ENCODE peak calls at places on chromosomes 13 and 19, in ten cellular contexts. I is RWPE1, C is heart right ventricle, H is lung, P is sigmoid colon, D is nephron progenitor cell, V is ovary, G is epithelial cell of esophagus, J is progenitor cell of endocrine pancreas, X is heart left ventricle. U is an unnamed sample.

GRCh38 chr13:99386911-99387788 is 80.0 kb upstream of the GPR183 start:
- DNase-seq in C (no peak), H (peak; percentile 62), G (peak; percentile 27), V (no peak), I (peak; percentile 10), X (no peak), J (peak; percentile 24), D (peak; percentile 54), P (no peak), U (no peak)

GRCh38 chr13:113207890-113208423 is 512 bp downstream of the PCID2 start:
- DNase-seq in P (no peak), I (peak; percentile 24), C (no peak), D (no peak), J (peak; percentile 25), G (peak; percentile 48), V (no peak), H (no peak), X (peak; percentile 41), U (no peak)

GRCh38 chr13:114199961-114200672 is 21.1 kb downstream of the CFAP97D2 start:
- DNase-seq in X (no peak), J (no peak), C (no peak), D (no peak), I (no peak), H (no peak), P (no peak), G (no peak), V (no peak), U (no peak)

GRCh38 chr19:33771308-33772101 is 25.2 kb upstream of the KCTD15 start:
- DNase-seq in J (peak; percentile 81), D (peak; percentile 91), X (peak; percentile 62), I (peak; percentile 69), G (peak; percentile 59), V (peak; percentile 79), C (peak; percentile 58), H (peak; percentile 66), P (peak; percentile 81), U (peak; percentile 73)

GRCh38 chr19:39941151-39941550 is 6.7 kb upstream of the FCGBP start:
- DNase-seq in X (no peak), C (no peak), P (no peak), H (no peak), D (no peak), J (no peak), V (no peak), G (no peak), I (no peak), U (no peak)

GRCh38 chr13:34657716-34658115 is 284.4 kb upstream of the NBEA start:
- DNase-seq in I (peak; percentile 32), H (no peak), X (no peak), G (peak; percentile 72), P (no peak), V (no peak), C (no peak), D (no peak), J (no peak), U (no peak)

GRCh38 chr13:61277088-61277487 is 138.6 kb downstream of the PCDH20 start:
- DNase-seq in P (no peak), X (no peak), I (no peak), J (no peak), D (no peak), H (no peak), V (no peak), C (no peak), G (no peak), U (no peak)

GRCh38 chr19:37932985-37933953 is 26.3 kb downstream of the SIPA1L3 start:
- DNase-seq in I (peak; percentile 79), X (no peak), V (no peak), H (no peak), D (no peak), P (no peak), J (no peak), G (peak; percentile 73), C (no peak), U (no peak)

GRCh38 chr19:7607874-7608560 is 12.4 kb downstream of the CAMSAP3 start:
- DNase-seq in X (no peak), D (no peak), H (no peak), J (no peak), G (no peak), V (no peak), I (no peak), P (no peak), C (no peak), U (no peak)

GRCh38 chr13:33318744-33319143 is 33.2 kb upstream of the STARD13 start:
- DNase-seq in G (peak; percentile 27), C (no peak), J (no peak), V (no peak), H (no peak), D (no peak), X (no peak), P (no peak), I (no peak), U (no peak)

GRCh38 chr19:31110331-31110730 is 238.9 kb downstream of the TSHZ3 start:
- DNase-seq in C (no peak), D (peak; percentile 35), I (no peak), J (peak; percentile 13), V (peak; percentile 25), P (no peak), G (peak; percentile 72), X (no peak), H (no peak), U (no peak)
- TF ChIP-seq CTCF in C (no peak), D (peak; percentile 27), I (no peak), J (peak; percentile 51), V (no peak), P (no peak), G (peak; percentile 48), X (no peak), H (no peak), U (no peak)

DNA sequence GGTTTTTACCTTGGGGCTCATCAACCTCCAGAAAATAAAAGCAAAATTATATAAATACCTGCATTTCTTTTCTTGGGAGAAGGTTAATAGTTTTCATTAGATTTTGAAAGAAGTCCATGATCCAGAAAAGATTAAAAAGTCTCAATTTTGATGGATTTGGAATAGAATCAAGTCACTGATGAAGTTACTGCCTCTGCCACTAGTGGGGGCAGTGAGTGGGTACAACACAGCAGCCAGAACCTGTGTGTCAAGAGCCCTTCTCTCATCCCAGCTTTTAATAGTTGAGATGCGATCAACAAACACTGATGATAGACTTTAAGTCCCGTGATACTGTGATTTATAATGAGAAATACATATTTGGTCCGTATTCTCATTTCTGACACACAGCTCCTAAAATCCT is 686.7 kb downstream of the DIAPH3 start:
- DNase-seq in H (no peak), D (no peak), J (no peak), G (no peak), V (no peak), I (no peak), P (no peak), X (no peak), C (no peak), U (no peak)
- TF ChIP-seq CTCF in H (no peak), D (no peak), J (peak; percentile 22), G (peak; percentile 14), V (no peak), I (no peak), P (no peak), X (peak; percentile 24), C (peak; percentile 32), U (no peak)

DNA sequence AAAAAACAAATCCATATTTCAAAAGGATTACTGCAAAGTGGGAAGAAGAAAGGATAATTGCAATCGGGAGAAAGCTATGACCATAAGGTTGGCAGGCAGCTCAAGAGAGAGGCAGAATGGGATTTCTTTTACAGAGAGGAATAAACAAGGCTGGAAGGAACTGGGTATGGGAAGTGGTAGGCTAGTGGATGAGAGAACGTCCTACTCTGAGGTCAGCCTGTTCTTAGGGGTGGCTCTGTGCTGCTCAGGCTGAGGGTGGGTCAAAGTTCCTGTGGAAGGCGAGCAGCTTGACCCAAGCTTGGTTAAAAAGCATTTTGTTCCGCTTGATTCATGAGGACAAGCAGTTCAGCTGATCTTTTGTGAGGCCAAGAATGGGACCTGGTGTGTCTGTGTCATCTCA is 134.3 kb upstream of the TMTC4 start:
- DNase-seq in V (no peak), J (no peak), P (no peak), D (no peak), I (no peak), H (no peak), X (no peak), G (no peak), C (no peak), U (no peak)
- TF ChIP-seq CTCF in V (no peak), J (no peak), P (no peak), D (no peak), I (no peak), H (no peak), X (no peak), G (no peak), C (no peak), U (no peak)

GRCh38 chr13:45194081-45194939 is 6.5 kb downstream of the KCTD4 start:
- DNase-seq in C (peak; percentile 39), P (peak; percentile 81), I (no peak), X (peak; percentile 45), J (no peak), H (no peak), D (no peak), G (peak; percentile 54), V (peak; percentile 52), U (no peak)
- TF ChIP-seq CTCF in C (peak; percentile 38), P (peak; percentile 57), I (no peak), X (no peak), J (no peak), H (no peak), D (peak; percentile 10), G (peak; percentile 54), V (no peak), U (no peak)

GRCh38 chr13:43307921-43308433 is 284.6 kb downstream of the DNAJC15 start:
- DNase-seq in I (peak; percentile 38), D (peak; percentile 37), C (peak; percentile 79), J (no peak), H (peak; percentile 77), X (peak; percentile 83), G (peak; percentile 94), P (peak; percentile 94), V (peak; percentile 87), U (peak; percentile 86)

GRCh38 chr13:43309301-43309700 is 285.9 kb downstream of the DNAJC15 start:
- DNase-seq in D (no peak), H (no peak), C (no peak), V (no peak), J (no peak), P (no peak), I (no peak), G (no peak), X (no peak), U (no peak)

GRCh38 chr13:43305416-43305815 is 282.0 kb downstream of the DNAJC15 start:
- DNase-seq in D (no peak), X (no peak), H (no peak), C (no peak), V (no peak), I (no peak), J (no peak), G (peak; percentile 64), P (no peak), U (no peak)

GRCh38 chr13:43306364-43306763 is 283.0 kb downstream of the DNAJC15 start:
- DNase-seq in J (no peak), X (no peak), G (no peak), P (no peak), D (no peak), H (no peak), I (no peak), C (no peak), V (no peak), U (no peak)

GRCh38 chr13:43307221-43307920 is 284.0 kb downstream of the DNAJC15 start:
- DNase-seq in X (no peak), D (no peak), J (no peak), C (no peak), V (no peak), I (no peak), H (no peak), P (no peak), G (no peak), U (no peak)
- TF ChIP-seq CTCF in X (no peak), D (no peak), J (no peak), C (no peak), V (no peak), I (no peak), H (no peak), P (no peak), G (no peak), U (no peak)